ENCODE peak calls at places on chromosomes 13 and 19, in four cellular contexts. A is CMK, W is substantia nigra, X is A673. Y is an unnamed sample.

GRCh38 chr19:14536926-14537692 is 7.7 kb downstream of the TECR start:
- DNase-seq in A (peak; percentile 82), W (no peak), X (peak; percentile 75), Y (peak; percentile 40)

GRCh38 chr19:4374451-4375163 is 25.7 kb downstream of the SH3GL1 start:
- DNase-seq in A (peak; percentile 67), W (no peak), X (no peak), Y (no peak)

GRCh38 chr19:39709026-39709872 is 5.0 kb downstream of the LGALS14 start:
- DNase-seq in A (no peak), W (no peak), X (no peak), Y (no peak)

GRCh38 chr13:113421673-113422270 is 31.5 kb downstream of the ADPRHL1 start:
- DNase-seq in A (no peak), W (no peak), X (no peak), Y (no peak)

GRCh38 chr13:109332501-109333499 is 453.6 kb downstream of the IRS2 start:
- DNase-seq in A (no peak), W (no peak), X (no peak), Y (no peak)

GRCh38 chr19:38718747-38719543 is 25.3 kb downstream of the CAPN12 start:
- DNase-seq in A (no peak), W (no peak), X (no peak), Y (no peak)

GRCh38 chr13:80215368-80215767 is 125.6 kb downstream of the SPRY2 start:
- DNase-seq in A (no peak), W (no peak), X (no peak), Y (no peak)

GRCh38 chr13:37966266-37966665 is 96.7 kb upstream of the TRPC4 start:
- DNase-seq in A (no peak), W (no peak), X (no peak), Y (no peak)

GRCh38 chr19:50906217-50906616 is 5.0 kb downstream of the KLK4 start:
- DNase-seq in A (no peak), W (no peak), X (peak; percentile 49), Y (peak; percentile 54)

GRCh38 chr13:41505209-41505835 is 48.0 kb downstream of the RGCC start:
- DNase-seq in A (no peak), W (no peak), X (no peak), Y (no peak)

GRCh38 chr13:73943137-73943964 is 190.9 kb downstream of the KLF12 start:
- DNase-seq in A (no peak), W (no peak), X (no peak), Y (no peak)

GRCh38 chr13:104057851-104058250 is 991.6 kb upstream of the SLC10A2 start:
- DNase-seq in A (no peak), W (no peak), X (no peak), Y (no peak)

GRCh38 chr19:16296713-16297112 is 27.9 kb upstream of the KLF2 start:
- DNase-seq in A (no peak), W (no peak), X (no peak), Y (no peak)

GRCh38 chr19:50790365-50790825 is at the start of gene ACP4:
- DNase-seq in A (no peak), W (no peak), X (no peak), Y (no peak)

GRCh38 chr19:10514211-10515145 is 2.8 kb downstream of the S1PR5 start:
- DNase-seq in A (no peak), W (no peak), X (peak; percentile 48), Y (no peak)

GRCh38 chr19:12937243-12938053 is 961 bp upstream of the CALR start:
- DNase-seq in A (peak; percentile 99), W (no peak), X (peak; percentile 70), Y (peak; percentile 96)

GRCh38 chr13:29594310-29594709 is 1.2 kb downstream of the SLC7A1 start:
- DNase-seq in A (no peak), W (no peak), X (peak; percentile 43), Y (peak; percentile 37)

GRCh38 chr19:55082023-55082851 is 6.6 kb downstream of the EPS8L1 start:
- DNase-seq in A (peak; percentile 90), W (no peak), X (peak; percentile 80), Y (peak; percentile 68)

GRCh38 chr19:30556230-30556711 is 184.1 kb downstream of the ZNF536 start:
- DNase-seq in A (no peak), W (no peak), X (no peak), Y (no peak)

GRCh38 chr13:72561791-72562190 is 165.6 kb downstream of the MZT1 start:
- DNase-seq in A (no peak), W (no peak), X (no peak), Y (no peak)

GRCh38 chr13:48126944-48127814 is 32.3 kb upstream of the MED4 start:
- DNase-seq in A (no peak), W (no peak), X (peak; percentile 93), Y (peak; percentile 85)

GRCh38 chr19:41991025-41991424 is 3.0 kb downstream of the ATP1A3 start:
- DNase-seq in A (no peak), W (no peak), X (no peak), Y (no peak)

GRCh38 chr19:7101498-7102253 is 32.2 kb downstream of the ZNF557 start:
- DNase-seq in A (no peak), W (no peak), X (no peak), Y (no peak)

GRCh38 chr13:64709079-64709478 is 2521.1 kb downstream of the PCDH9 start:
- DNase-seq in A (no peak), W (no peak), X (peak; percentile 10), Y (no peak)

GRCh38 chr13:40813662-40814454 is 24.4 kb downstream of the SLC25A15 start:
- DNase-seq in A (no peak), W (no peak), X (peak; percentile 47), Y (peak; percentile 35)

GRCh38 chr19:46611791-46612190 is 10.7 kb downstream of the CALM3 start:
- DNase-seq in A (no peak), W (no peak), X (no peak), Y (no peak)

GRCh38 chr13:80979035-80979641 is 638.2 kb upstream of the SPRY2 start:
- DNase-seq in A (peak; percentile 39), W (no peak), X (peak; percentile 77), Y (peak; percentile 77)

GRCh38 chr13:23180711-23181110 is at the start of gene SGCG:
- DNase-seq in A (no peak), W (no peak), X (no peak), Y (no peak)

GRCh38 chr19:1252221-1252817 is 3.9 kb downstream of the MIDN start:
- DNase-seq in A (no peak), W (peak; percentile 82), X (no peak), Y (peak; percentile 86)

Y was measured in Kasumi-1.